ENCODE peak calls at places on chromosomes 4 and X, in six cellular contexts. D is testis, O is PC-9, M is mammary epithelial cell, P is spleen, V is stomach. F is an unnamed sample. For H3K4me1, the result is how much of the 10 kb centered on the place peaks cover.

GRCh38 chr4:137892134-137892533 is 350.0 kb downstream of the SLC7A11 start:
- DNase-seq in M (peak), P (no peak), V (no peak), O (no peak), D (no peak), F (peak)

GRCh38 chr4:141645611-141646340 is 9.4 kb downstream of the IL15 start:
- DNase-seq in O (no peak), V (no peak), M (peak), D (no peak), P (no peak), F (peak)

GRCh38 chr4:139454111-139454600 is at the start of gene RAB33B:
- DNase-seq in O (no peak), M (no peak), D (no peak), V (no peak), P (no peak), F (no peak)

GRCh38 chr4:119728692-119729593 is 100.3 kb upstream of the PDE5A start:
- DNase-seq in P (no peak), M (peak), V (no peak), D (no peak), O (peak), F (no peak)

GRCh38 chr4:1080961-1081688 is 32.2 kb downstream of the RNF212 start:
- DNase-seq in M (peak), O (peak), D (no peak), P (no peak), V (no peak), F (peak)

GRCh38 chr4:102620697-102621497 is 119.7 kb downstream of the NFKB1 start:
- DNase-seq in P (no peak), V (peak), D (peak), M (peak), O (peak), F (peak)

GRCh38 chrX:7586126-7586525 is 256.8 kb upstream of the VCX start:
- DNase-seq in M (peak), O (no peak), P (no peak), D (no peak), V (no peak), F (no peak)

GRCh38 chr4:71872767-71873422 is 89.0 kb upstream of the GC start:
- DNase-seq in O (no peak), M (no peak), P (no peak), D (no peak), V (no peak), F (no peak)

GRCh38 chr4:120808475-120809141 is 113.9 kb downstream of the PRDM5 start:
- DNase-seq in P (peak), D (no peak), O (no peak), M (no peak), V (no peak), F (no peak)

GRCh38 chr4:17492058-17492741 is 19.7 kb downstream of the QDPR start:
- DNase-seq in M (no peak), V (no peak), P (no peak), D (no peak), O (no peak), F (no peak)

GRCh38 chrX:124518888-124519287 is 172.5 kb downstream of the SH2D1A start:
- DNase-seq in D (no peak), O (no peak), M (peak), P (no peak), V (no peak), F (no peak)

GRCh38 chrX:15576019-15576418 is 24.7 kb downstream of the ACE2 start:
- DNase-seq in P (no peak), M (no peak), V (no peak), O (no peak), D (no peak), F (no peak)
- TF ChIP-seq CTCF in P (no peak), M (no peak), V (no peak), O (no peak), D (no peak), F (no peak)

DNA sequence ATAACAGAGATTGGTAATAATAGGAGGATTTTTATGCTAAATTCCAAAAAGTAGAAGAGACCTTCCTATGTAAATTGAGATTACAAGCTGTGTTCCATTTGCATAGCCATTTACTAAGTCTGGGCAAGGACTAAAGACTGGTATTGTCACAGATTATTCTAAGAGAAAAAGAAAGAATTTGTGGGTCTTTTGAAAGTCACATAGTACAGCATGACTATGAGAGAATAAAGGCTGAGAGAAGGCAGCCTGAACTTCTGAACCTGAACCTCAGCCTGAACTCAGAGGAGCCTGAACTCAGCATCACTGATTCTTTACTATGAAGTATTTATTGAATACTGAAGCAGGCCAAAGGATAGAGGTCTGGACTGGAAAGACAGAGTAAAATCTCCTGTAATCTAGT is 297.5 kb downstream of the STPG2 start:
- DNase-seq in V (no peak), M (no peak), O (no peak), D (no peak), P (no peak), F (no peak)
- H3K27ac ChIP-seq in V (no peak), M (no peak), O (no peak), D (no peak), P (no peak), F (no peak)

GRCh38 chr4:69104719-69105275 is 8.5 kb downstream of the UGT2B7 start:
- DNase-seq in P (no peak), O (no peak), D (no peak), M (no peak), V (no peak), F (no peak)
- H3K4me1 ChIP-seq in P (under half), O (under half), D (under half), M (under half), V (under half), F (under half)

DNA sequence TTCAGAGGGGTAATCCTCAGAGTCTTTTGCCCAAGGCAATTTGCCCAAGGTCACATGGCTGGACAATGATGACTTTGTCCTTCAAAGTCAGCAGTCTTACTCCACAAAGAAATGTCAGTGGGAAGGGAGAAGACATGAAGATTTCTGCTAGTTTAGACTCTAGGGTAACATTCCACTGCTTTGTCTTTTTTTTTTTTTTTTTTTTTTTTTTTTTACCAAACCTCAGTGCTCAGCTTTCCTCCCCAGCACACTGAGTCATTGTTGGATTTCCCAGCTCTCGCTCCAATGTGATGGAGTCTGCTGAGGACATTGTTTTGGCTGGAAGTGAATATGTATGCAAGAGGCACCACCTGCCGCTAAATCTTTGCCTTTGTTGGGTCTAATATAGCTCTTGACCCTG is 7.2 kb upstream of the C1QTNF7 start:
- DNase-seq in D (no peak), O (no peak), M (peak), P (no peak), V (no peak), F (peak)
- TF ChIP-seq CTCF in D (no peak), O (no peak), M (peak), P (no peak), V (no peak), F (no peak)

DNA sequence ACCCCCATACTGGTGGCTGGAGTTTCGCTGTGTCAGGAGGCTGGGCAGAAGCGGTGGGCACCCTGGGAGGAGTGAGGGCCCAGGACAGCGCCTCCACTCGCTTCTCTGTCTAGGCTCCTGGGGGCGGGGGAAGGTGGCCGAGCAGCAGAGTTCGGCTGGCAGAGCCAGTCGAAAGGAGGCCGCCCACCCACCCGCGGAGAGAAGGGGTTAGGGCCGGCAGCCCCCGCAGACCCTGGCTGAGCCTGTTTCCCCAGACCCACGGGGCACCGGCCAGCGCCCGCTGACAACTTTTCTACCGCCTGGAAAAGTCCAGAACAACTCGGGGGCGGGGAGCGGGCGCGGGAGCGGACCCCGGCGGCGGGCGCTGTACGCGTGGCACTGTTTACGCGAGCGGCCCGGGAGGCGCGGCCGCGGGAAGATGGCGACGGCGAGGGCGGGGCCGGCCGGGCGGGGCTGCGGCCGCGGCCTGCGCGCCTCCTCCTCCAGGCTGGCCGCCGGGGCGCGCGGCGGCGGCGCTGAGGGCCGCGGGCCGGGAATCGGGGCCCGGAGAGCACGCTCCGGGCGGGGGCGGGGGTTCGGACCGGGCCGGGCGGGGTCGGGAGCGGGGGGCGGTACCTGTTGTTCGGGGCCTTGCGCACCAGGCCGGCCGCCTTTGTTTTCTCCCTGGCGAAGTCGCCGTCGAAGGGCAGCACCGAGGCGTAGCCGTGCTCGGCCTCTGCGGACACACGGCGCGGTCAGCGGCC is 628 bp downstream of the MXD4 start:
- DNase-seq in P (peak), O (no peak), D (no peak), M (peak), V (peak), F (no peak)
- H3K27ac ChIP-seq in P (peak), O (no peak), D (peak), M (no peak), V (peak), F (peak)

GRCh38 chrX:40170830-40171512 is 73.2 kb upstream of the BCOR start:
- DNase-seq in M (no peak), P (no peak), V (no peak), D (no peak), O (no peak), F (no peak)
- H3K4me1 ChIP-seq in M (under half), P (half or more), V (half or more), D (under half), O (under half), F (under half)

GRCh38 chr4:8016527-8016926 is 76.9 kb upstream of the AFAP1 start:
- DNase-seq in M (no peak), O (no peak), D (no peak), V (no peak), P (no peak), F (no peak)

GRCh38 chr4:8019396-8020365 is 80.0 kb upstream of the AFAP1 start:
- DNase-seq in D (no peak), P (no peak), O (peak), M (peak), V (peak), F (peak)

GRCh38 chr4:8013976-8014726 is 74.5 kb upstream of the AFAP1 start:
- DNase-seq in P (no peak), O (no peak), D (no peak), V (no peak), M (no peak), F (no peak)

GRCh38 chr4:8012517-8012916 is 72.9 kb upstream of the AFAP1 start:
- DNase-seq in O (no peak), P (no peak), M (no peak), V (no peak), D (no peak), F (no peak)

DNA sequence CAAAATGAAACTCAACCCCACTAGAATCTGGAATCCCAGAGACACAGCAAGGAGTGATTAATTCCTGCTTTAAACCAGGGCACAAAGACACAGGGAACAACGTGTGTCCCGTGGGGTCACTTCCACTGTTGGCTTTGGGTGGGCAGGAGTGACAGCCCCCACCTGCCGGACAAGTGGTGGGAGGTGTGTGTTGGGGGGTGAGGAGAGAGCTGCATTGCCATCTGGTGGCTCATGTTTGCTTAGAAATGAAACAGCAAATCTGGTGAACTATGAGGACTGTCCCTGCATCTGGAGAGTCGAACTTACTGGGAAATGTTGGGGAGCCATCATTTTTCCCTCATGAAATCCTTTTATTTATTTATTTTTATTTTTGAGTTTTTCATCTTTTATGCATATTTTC is 75.9 kb upstream of the AFAP1 start:
- DNase-seq in P (no peak), O (no peak), D (peak), V (no peak), M (no peak), F (no peak)
- TF ChIP-seq CTCF in P (no peak), O (peak), D (peak), V (no peak), M (peak), F (peak)

GRCh38 chr4:99202094-99202493 is 17.0 kb downstream of the ADH6 start:
- DNase-seq in O (no peak), V (no peak), P (no peak), D (no peak), M (no peak), F (no peak)
- H3K27ac ChIP-seq in O (no peak), V (peak), P (peak), D (peak), M (no peak), F (no peak)

DNA sequence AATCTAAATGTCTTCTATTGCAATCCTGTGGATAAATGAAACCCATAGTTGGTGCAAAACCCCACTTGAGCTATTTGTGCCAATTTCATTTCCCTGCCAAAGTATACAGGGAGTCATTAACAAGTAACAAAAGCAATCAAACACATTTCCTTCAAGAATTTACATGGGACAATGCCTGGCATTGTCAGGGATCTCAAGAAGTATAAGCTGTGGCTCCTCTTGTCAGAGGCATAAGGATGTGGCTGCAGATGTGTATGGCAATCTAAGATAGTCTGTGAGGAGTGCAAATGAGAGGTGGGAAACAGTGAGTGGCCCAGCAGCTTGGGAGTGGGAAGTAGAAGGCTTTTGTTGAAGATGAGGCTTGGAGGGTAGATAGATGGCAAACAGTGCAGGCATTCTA is 58.0 kb upstream of the SCML1 start:
- DNase-seq in M (no peak), D (no peak), V (no peak), P (no peak), O (no peak), F (no peak)
- H3K4me1 ChIP-seq in M (under half), D (under half), V (under half), P (under half), O (under half), F (under half)

F was measured in foreskin keratinocyte.